ENCODE peak calls at places on chromosomes 6 and 20, in six cellular contexts. A, Z, P, V, E and J are unnamed samples.
A peak's percentile ranks its signal among the peaks of the same experiment; 100 is the strongest.

GRCh38 chr6:72811971-72812421 is 190.1 kb downstream of the KCNQ5 start:
- DNase-seq in Z (peak; percentile 84), E (no peak), A (peak; percentile 56), V (peak; percentile 50), P (no peak), J (peak; percentile 83)

GRCh38 chr6:7035837-7036249 is 71.9 kb upstream of the RREB1 start:
- DNase-seq in P (no peak), A (no peak), E (no peak), Z (no peak), V (no peak), J (peak; percentile 44)

GRCh38 chr20:50877232-50877631 is 54.0 kb downstream of the ADNP start:
- DNase-seq in Z (no peak), V (no peak), E (no peak), P (no peak), A (no peak), J (peak; percentile 40)

GRCh38 chr6:1285589-1286340 is 26.1 kb upstream of the FOXQ1 start:
- DNase-seq in P (no peak), V (peak; percentile 71), Z (peak; percentile 78), E (no peak), A (no peak), J (peak; percentile 30)

GRCh38 chr20:12305555-12305954 is 387.9 kb downstream of the BTBD3 start:
- DNase-seq in Z (no peak), E (no peak), P (no peak), V (no peak), A (no peak), J (no peak)

GRCh38 chr20:61719691-61720347 is 345.9 kb downstream of the TAF4 start:
- DNase-seq in Z (no peak), A (no peak), E (no peak), V (no peak), P (no peak), J (peak; percentile 13)

GRCh38 chr6:44135875-44136274 is 8.5 kb downstream of the TMEM63B start:
- DNase-seq in A (no peak), E (no peak), P (no peak), Z (no peak), V (no peak), J (no peak)

GRCh38 chr6:44102527-44102926 is 24.7 kb downstream of the MRPL14 start:
- DNase-seq in E (no peak), Z (no peak), P (no peak), V (no peak), A (peak; percentile 40), J (peak; percentile 40)

GRCh38 chr20:6074145-6074561 is 20.3 kb upstream of the LRRN4 start:
- DNase-seq in Z (peak; percentile 38), P (no peak), V (no peak), E (no peak), A (peak; percentile 38), J (peak; percentile 81)

GRCh38 chr6:96299525-96299924 is 222.1 kb upstream of the UFL1 start:
- DNase-seq in P (no peak), A (no peak), Z (no peak), E (no peak), V (no peak), J (no peak)
- H2BK5ac ChIP-seq in P (no peak overlapping the region), A (no peak overlapping the region), Z (no peak overlapping the region), E (no peak overlapping the region), V (no peak overlapping the region), J (no peak overlapping the region)

GRCh38 chr6:53793318-53793975 is 1.4 kb upstream of the LRRC1 start:
- DNase-seq in V (peak; percentile 61), Z (peak; percentile 68), E (peak; percentile 54), P (peak; percentile 33), A (peak; percentile 47), J (peak; percentile 60)
- H3K9ac ChIP-seq in V (peak overlapping the region; percentile 85), Z (peak overlapping the region; percentile 89), E (peak overlapping the region; percentile 36), P (no peak overlapping the region), A (peak overlapping the region; percentile 75), J (peak overlapping the region; percentile 64)

DNA sequence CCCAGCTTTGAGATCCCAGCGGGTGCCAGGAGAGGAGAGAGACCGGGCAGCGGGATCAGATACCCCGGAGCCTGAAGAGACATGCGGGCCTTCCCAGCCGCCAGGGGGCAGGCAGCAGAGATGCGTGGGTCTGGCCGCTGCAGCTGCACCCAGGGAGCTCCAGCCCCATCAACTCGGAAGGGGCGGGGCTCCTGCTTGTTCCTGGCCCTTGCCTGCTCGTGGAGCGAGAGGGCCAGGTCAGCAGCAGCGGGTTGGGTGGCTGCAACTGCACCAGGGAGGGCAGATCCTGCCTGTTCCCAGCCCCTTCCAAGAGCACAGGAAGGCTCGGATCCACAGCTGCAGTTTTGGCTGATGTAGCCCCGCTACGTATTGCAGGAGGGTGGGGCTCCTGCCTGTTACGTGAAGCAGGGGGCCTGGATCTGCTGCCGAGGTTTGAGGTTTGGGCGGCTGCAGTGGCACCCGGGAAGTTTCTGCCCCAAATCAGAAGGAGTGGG is 532.8 kb downstream of the RFPL4B start:
- DNase-seq in E (peak; percentile 61), Z (peak; percentile 17), A (peak; percentile 97), P (no peak), V (no peak), J (peak; percentile 44)
- H2BK5ac ChIP-seq in E (no peak overlapping the region), Z (no peak overlapping the region), A (no peak overlapping the region), P (peak overlapping the region; percentile 77), V (peak overlapping the region; percentile 1), J (no peak overlapping the region)

GRCh38 chr6:121302882-121303281 is 31.4 kb downstream of the TBC1D32 start:
- DNase-seq in E (no peak), Z (no peak), A (no peak), P (no peak), V (no peak), J (no peak)
- H3K9ac ChIP-seq in E (no peak overlapping the region), Z (no peak overlapping the region), A (no peak overlapping the region), P (no peak overlapping the region), V (no peak overlapping the region), J (no peak overlapping the region)